ENCODE peak calls at places on chromosome 11, in seven cellular contexts. R, D, O, Z, X, B and K are unnamed samples.
A peak's percentile ranks its signal among the peaks of the same experiment; 100 is the strongest.

GRCh38 chr11:2804701-2805387 is 80.7 kb downstream of the CDKN1C start:
- DNase-seq in D (peak; percentile 44), R (no peak), X (no peak), O (peak; percentile 27), B (no peak), Z (peak; percentile 75), K (no peak)

GRCh38 chr11:22797081-22797480 is 32.5 kb downstream of the SVIP start:
- DNase-seq in B (no peak), R (no peak), O (no peak), X (no peak), Z (no peak), D (no peak), K (no peak)

GRCh38 chr11:109197656-109198055 is 224.3 kb upstream of the C11orf87 start:
- DNase-seq in O (no peak), B (peak; percentile 25), R (no peak), D (no peak), X (no peak), Z (no peak), K (no peak)

GRCh38 chr11:117532568-117532967 is 204.9 kb downstream of the CEP164 start:
- DNase-seq in R (no peak), B (no peak), Z (no peak), D (no peak), X (no peak), O (no peak), K (no peak)

GRCh38 chr11:9396310-9396709 is 11.9 kb downstream of the IPO7 start:
- DNase-seq in X (no peak), B (no peak), Z (no peak), D (no peak), O (no peak), R (no peak), K (no peak)

GRCh38 chr11:60756307-60757032 is at the start of gene MS4A15:
- DNase-seq in R (no peak), D (no peak), B (peak; percentile 14), Z (no peak), O (no peak), X (no peak), K (peak; percentile 44)

GRCh38 chr11:288328-289144 is at the start of gene PGGHG:
- DNase-seq in Z (peak; percentile 85), B (peak; percentile 73), X (no peak), O (peak; percentile 72), R (peak; percentile 37), D (no peak), K (peak; percentile 85)

GRCh38 chr11:68545796-68546195 is 85.2 kb downstream of the PPP6R3 start:
- DNase-seq in B (no peak), O (no peak), Z (no peak), D (no peak), X (no peak), R (no peak), K (no peak)

GRCh38 chr11:15197696-15198095 is 83.0 kb downstream of the INSC start:
- DNase-seq in R (no peak), Z (no peak), D (no peak), B (peak; percentile 62), X (no peak), O (no peak), K (no peak)

GRCh38 chr11:19511413-19512183 is 201.0 kb upstream of the NAV2 start:
- DNase-seq in D (no peak), Z (peak; percentile 71), X (peak; percentile 29), B (no peak), O (peak; percentile 36), R (no peak), K (no peak)

GRCh38 chr11:78040691-78041379 is 17.8 kb upstream of the KCTD14 start:
- DNase-seq in X (no peak), B (no peak), Z (no peak), O (no peak), R (no peak), D (no peak), K (no peak)

GRCh38 chr11:58968251-58968711 is 29.0 kb downstream of the GLYATL1 start:
- DNase-seq in O (no peak), D (no peak), X (no peak), B (no peak), R (no peak), Z (no peak), K (no peak)

GRCh38 chr11:22624742-22625447 is 728 bp downstream of the FANCF start:
- DNase-seq in Z (peak; percentile 81), R (peak; percentile 49), O (peak; percentile 58), X (no peak), D (peak; percentile 52), B (peak; percentile 77), K (peak; percentile 73)

GRCh38 chr11:75547617-75548054 is 14.4 kb upstream of the SERPINH1 start:
- DNase-seq in R (no peak), D (peak; percentile 57), O (peak; percentile 72), B (peak; percentile 81), X (no peak), Z (peak; percentile 76), K (peak; percentile 83)

GRCh38 chr11:92875473-92875872 is 94.0 kb upstream of the MTNR1B start:
- DNase-seq in O (no peak), D (no peak), R (no peak), X (no peak), B (no peak), Z (no peak), K (no peak)

GRCh38 chr11:8056810-8057463 is 24.1 kb upstream of the TUB start:
- DNase-seq in Z (peak; percentile 82), R (no peak), O (no peak), B (peak; percentile 94), D (no peak), X (no peak), K (no peak)

GRCh38 chr11:17354070-17354924 is 2.7 kb downstream of the NCR3LG1 start:
- DNase-seq in D (peak; percentile 68), O (peak; percentile 74), Z (no peak), R (peak; percentile 13), X (peak; percentile 10), B (peak; percentile 76), K (peak; percentile 77)

GRCh38 chr11:102709211-102709980 is 3.8 kb upstream of the MMP27 start:
- DNase-seq in R (no peak), Z (no peak), D (no peak), X (no peak), B (peak; percentile 44), O (no peak), K (no peak)

GRCh38 chr11:116838321-116839084 is 1.1 kb upstream of the APOA1 start:
- DNase-seq in R (no peak), B (no peak), X (no peak), Z (peak; percentile 17), D (no peak), O (no peak), K (no peak)

GRCh38 chr11:111977141-111978027 is 40.2 kb downstream of the DIXDC1 start:
- DNase-seq in O (peak; percentile 67), R (no peak), Z (peak; percentile 86), B (peak; percentile 78), X (peak; percentile 52), D (peak; percentile 48), K (no peak)

GRCh38 chr11:65415499-65416340 is 6.9 kb upstream of the NEAT1 start:
- DNase-seq in X (no peak), R (no peak), O (no peak), Z (no peak), D (no peak), B (peak; percentile 17), K (no peak)
- H3K4me3 ChIP-seq in X (peak overlapping the region; percentile 94), R (peak overlapping the region; percentile 53), O (no peak overlapping the region), Z (peak overlapping the region; percentile 86), D (no peak overlapping the region), B (peak overlapping the region; percentile 64), K (no peak overlapping the region)

GRCh38 chr11:5040876-5041275 is 5.5 kb upstream of the OR52J3 start:
- DNase-seq in X (no peak), R (no peak), D (no peak), O (no peak), B (no peak), Z (no peak), K (no peak)
- H3K27me3 ChIP-seq in X (no peaks in the 10 kb centered on the region), R (no peaks in the 10 kb centered on the region), D (peaks cover 7% of the 10 kb centered on the region), O (no peaks in the 10 kb centered on the region), B (no peaks in the 10 kb centered on the region), Z (no peaks in the 10 kb centered on the region), K (no peaks in the 10 kb centered on the region)

DNA sequence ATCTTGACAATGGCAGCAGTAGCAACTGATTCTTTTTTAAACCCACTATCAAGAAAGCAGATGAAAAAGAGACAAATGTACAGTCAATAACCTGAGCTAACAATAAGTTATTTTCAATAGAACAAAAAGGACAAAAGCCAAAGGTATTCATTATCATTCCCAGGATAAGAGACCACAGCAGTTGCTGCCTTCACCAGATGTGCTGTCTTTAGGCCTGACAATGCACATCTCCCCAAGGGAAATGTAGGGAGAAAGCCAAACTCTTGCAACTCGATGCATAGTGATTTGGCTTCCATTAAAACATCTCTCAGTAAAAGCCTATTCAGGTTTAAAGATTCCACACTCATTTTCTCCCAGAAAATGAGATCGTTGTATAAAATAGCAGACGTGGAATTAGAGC is 210.7 kb downstream of the METTL15 start:
- DNase-seq in R (no peak), X (no peak), O (no peak), Z (no peak), B (no peak), D (no peak), K (peak; percentile 58)
- H3K4me1 ChIP-seq in R (no peaks in the 10 kb centered on the region), X (no peaks in the 10 kb centered on the region), O (no peaks in the 10 kb centered on the region), Z (no peaks in the 10 kb centered on the region), B (no peaks in the 10 kb centered on the region), D (no peaks in the 10 kb centered on the region), K (peaks cover 20% of the 10 kb centered on the region)

DNA sequence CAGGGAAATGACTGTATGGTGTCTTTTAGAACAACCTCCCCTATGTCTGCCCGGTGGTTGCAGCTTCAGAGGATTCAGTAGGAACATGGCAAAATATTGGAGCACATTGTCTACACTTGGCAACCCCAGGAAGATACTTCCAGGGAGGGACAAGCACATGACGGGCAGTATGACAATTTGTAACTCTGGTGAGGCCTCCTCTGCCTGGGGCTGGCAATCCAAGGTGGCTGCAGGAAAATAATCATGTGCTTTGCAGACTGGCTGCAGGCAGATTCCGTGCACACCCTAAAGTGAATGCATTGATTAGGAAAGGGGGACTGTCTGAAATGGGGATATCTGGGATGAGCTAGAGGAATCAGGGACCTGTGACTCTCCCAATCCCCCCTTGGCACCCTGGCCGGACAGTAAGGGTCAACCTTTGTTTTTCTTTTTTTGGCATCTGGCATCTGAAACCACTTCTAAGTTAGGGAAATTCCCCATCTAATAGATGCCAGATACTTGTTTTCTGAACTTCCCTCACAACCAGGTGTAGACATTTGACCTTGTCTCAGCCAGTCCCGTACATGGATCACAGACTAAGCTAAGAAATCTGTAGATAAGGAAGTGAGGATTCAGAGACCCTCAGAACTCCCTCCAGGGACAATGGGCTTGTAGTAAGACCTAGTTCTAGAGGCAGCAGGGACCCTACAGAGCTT is 10.5 kb upstream of the PHOX2A start:
- DNase-seq in Z (no peak), D (no peak), O (no peak), X (no peak), R (no peak), B (no peak), K (no peak)
- H3K4me3 ChIP-seq in Z (no peak overlapping the region), D (no peak overlapping the region), O (no peak overlapping the region), X (no peak overlapping the region), R (no peak overlapping the region), B (no peak overlapping the region), K (no peak overlapping the region)

GRCh38 chr11:101127699-101128570 is 1.7 kb downstream of the PGR start:
- DNase-seq in O (peak; percentile 28), R (no peak), B (peak; percentile 14), Z (peak; percentile 59), X (no peak), D (no peak), K (peak; percentile 24)
- H3K27me3 ChIP-seq in O (peaks cover 6% of the 10 kb centered on the region), R (peaks cover 21% of the 10 kb centered on the region), B (peaks cover 76% of the 10 kb centered on the region), Z (peaks cover 17% of the 10 kb centered on the region), X (no peaks in the 10 kb centered on the region), D (peaks cover 37% of the 10 kb centered on the region), K (peaks cover 86% of the 10 kb centered on the region)

GRCh38 chr11:67269401-67270255 is 3.4 kb downstream of the GRK2 start:
- DNase-seq in Z (peak; percentile 65), B (no peak), D (no peak), R (no peak), O (no peak), X (no peak), K (no peak)
- H3K4me1 ChIP-seq in Z (peaks cover 73% of the 10 kb centered on the region), B (peaks cover 23% of the 10 kb centered on the region), D (peaks cover 39% of the 10 kb centered on the region), R (peaks cover 73% of the 10 kb centered on the region), O (peaks cover 22% of the 10 kb centered on the region), X (peaks cover 85% of the 10 kb centered on the region), K (no peaks in the 10 kb centered on the region)